ENCODE peak calls at places on chromosomes 3 and 15, in ten cellular contexts. P, J, I, U, D, C, Y, W, F and H are unnamed samples.
A peak's percentile ranks its signal among the peaks of the same experiment; 100 is the strongest.

GRCh38 chr3:99714146-99714545 is 75.8 kb downstream of the COL8A1 start:
- DNase-seq in P (no peak), J (no peak), I (no peak), U (no peak), D (no peak), C (no peak), Y (no peak), W (peak; percentile 55), F (no peak), H (peak; percentile 80)

GRCh38 chr3:3177861-3178497 is 1.5 kb downstream of the CRBN start:
- DNase-seq in P (no peak), J (no peak), I (no peak), U (no peak), D (no peak), C (no peak), Y (no peak), W (no peak), F (no peak), H (peak; percentile 65)

GRCh38 chr3:7630351-7630911 is 769.5 kb downstream of the GRM7 start:
- DNase-seq in P (no peak), J (no peak), I (no peak), U (no peak), D (no peak), C (no peak), Y (no peak), W (no peak), F (no peak), H (no peak)

GRCh38 chr15:52196891-52197290 is 5.7 kb upstream of the GNB5 start:
- DNase-seq in P (no peak), J (no peak), I (no peak), U (no peak), D (no peak), C (no peak), Y (no peak), W (no peak), F (no peak), H (no peak)

GRCh38 chr3:85560088-85560790 is 601.5 kb downstream of the CADM2 start:
- DNase-seq in P (no peak), J (no peak), I (no peak), U (no peak), D (no peak), C (no peak), Y (no peak), W (no peak), F (no peak), H (no peak)

GRCh38 chr3:42731476-42732195 is 29.0 kb upstream of the HHATL start:
- DNase-seq in P (no peak), J (no peak), I (no peak), U (no peak), D (no peak), C (no peak), Y (no peak), W (no peak), F (no peak), H (no peak)

GRCh38 chr3:120855665-120856437 is 52.2 kb upstream of the STXBP5L start:
- DNase-seq in P (no peak), J (no peak), I (peak; percentile 59), U (no peak), D (peak; percentile 8), C (no peak), Y (no peak), W (peak; percentile 40), F (no peak), H (peak; percentile 87)

GRCh38 chr15:25810631-25811077 is 52.5 kb downstream of the ATP10A start:
- DNase-seq in P (no peak), J (no peak), I (no peak), U (no peak), D (no peak), C (peak; percentile 13), Y (peak; percentile 34), W (no peak), F (no peak), H (peak; percentile 8)

GRCh38 chr3:72347819-72348319 is 500.4 kb downstream of the SHQ1 start:
- DNase-seq in P (no peak), J (no peak), I (peak; percentile 9), U (peak; percentile 54), D (peak; percentile 74), C (peak; percentile 75), Y (peak; percentile 18), W (peak; percentile 73), F (no peak), H (no peak)

GRCh38 chr15:57519806-57520205 is 71.9 kb upstream of the MYZAP start:
- DNase-seq in P (no peak), J (no peak), I (no peak), U (no peak), D (no peak), C (no peak), Y (no peak), W (no peak), F (no peak), H (no peak)

GRCh38 chr15:39720721-39721611 is 61.7 kb downstream of the FSIP1 start:
- DNase-seq in P (no peak), J (no peak), I (no peak), U (no peak), D (no peak), C (no peak), Y (no peak), W (peak; percentile 87), F (no peak), H (peak; percentile 80)

GRCh38 chr3:126100688-126101301 is 16.9 kb upstream of the SLC41A3 start:
- DNase-seq in P (peak; percentile 8), J (no peak), I (no peak), U (no peak), D (no peak), C (no peak), Y (no peak), W (no peak), F (no peak), H (peak; percentile 97)

GRCh38 chr3:101779047-101779807 is at the start of gene NXPE3:
- DNase-seq in P (peak; percentile 94), J (peak; percentile 47), I (peak; percentile 91), U (peak; percentile 94), D (peak; percentile 92), C (peak; percentile 85), Y (peak; percentile 96), W (peak; percentile 32), F (peak; percentile 89), H (peak; percentile 96)

GRCh38 chr15:74598126-74598842 is 17.4 kb upstream of the CLK3 start:
- DNase-seq in P (peak; percentile 79), J (no peak), I (peak; percentile 88), U (peak; percentile 89), D (peak; percentile 96), C (peak; percentile 96), Y (peak; percentile 85), W (peak; percentile 57), F (peak; percentile 76), H (peak; percentile 100)

GRCh38 chr15:43249699-43250203 is 17.0 kb downstream of the TGM5 start:
- DNase-seq in P (no peak), J (no peak), I (no peak), U (no peak), D (no peak), C (no peak), Y (no peak), W (peak; percentile 87), F (no peak), H (peak; percentile 96)

GRCh38 chr3:189355481-189356201 is 183.9 kb downstream of the TPRG1 start:
- DNase-seq in P (no peak), J (no peak), I (no peak), U (peak; percentile 39), D (no peak), C (peak; percentile 46), Y (peak; percentile 40), W (peak; percentile 26), F (peak; percentile 34), H (peak; percentile 73)

GRCh38 chr3:114565201-114565600 is 271.4 kb downstream of the TIGIT start:
- DNase-seq in P (no peak), J (no peak), I (no peak), U (no peak), D (peak; percentile 34), C (no peak), Y (no peak), W (no peak), F (no peak), H (no peak)